ENCODE peak calls at places on chromosomes 5 and 9, in four cellular contexts. One of them, this sample, is unnamed.

GRCh38 chr9:98217255-98217654 is 24.8 kb upstream of the CORO2A start:
- DNase-seq in IMR-90: no peak
- DNase-seq in ovary: no peak
- DNase-seq in stomach: no peak
- DNase-seq in this sample: no peak

GRCh38 chr5:4639959-4640358 is 500.2 kb upstream of the ADAMTS16 start:
- DNase-seq in IMR-90: no peak
- DNase-seq in ovary: no peak
- DNase-seq in stomach: no peak
- DNase-seq in this sample: no peak

GRCh38 chr9:134869554-134870310 is 10.9 kb upstream of the FCN2 start:
- DNase-seq in IMR-90: no peak
- DNase-seq in ovary: no peak
- DNase-seq in stomach: no peak
- DNase-seq in this sample: no peak

GRCh38 chr5:10591946-10592345 is 28.1 kb downstream of the ANKRD33B start:
- DNase-seq in IMR-90: no peak
- DNase-seq in ovary: no peak
- DNase-seq in stomach: no peak
- DNase-seq in this sample: no peak

GRCh38 chr5:78899922-78900362 is 85.2 kb downstream of the ARSB start:
- DNase-seq in IMR-90: peak
- DNase-seq in ovary: no peak
- DNase-seq in stomach: peak
- DNase-seq in this sample: no peak

GRCh38 chr5:59360130-59360555 is 533.4 kb downstream of the PDE4D start:
- DNase-seq in IMR-90: no peak
- DNase-seq in ovary: no peak
- DNase-seq in stomach: no peak
- DNase-seq in this sample: no peak

GRCh38 chr5:135019314-135019713 is 14.7 kb downstream of the PITX1 start:
- DNase-seq in IMR-90: no peak
- DNase-seq in ovary: peak
- DNase-seq in stomach: peak
- DNase-seq in this sample: no peak

GRCh38 chr5:158056426-158056825 is 197.5 kb upstream of the CLINT1 start:
- DNase-seq in IMR-90: peak
- DNase-seq in ovary: no peak
- DNase-seq in stomach: no peak
- DNase-seq in this sample: no peak

GRCh38 chr9:137254624-137255447 is at the start of gene NELFB:
- DNase-seq in IMR-90: peak
- DNase-seq in ovary: peak
- DNase-seq in stomach: peak
- DNase-seq in this sample: peak
- TF ChIP-seq POLR2A in IMR-90: peak
- TF ChIP-seq POLR2A in ovary: peak
- TF ChIP-seq POLR2A in stomach: no peak
- TF ChIP-seq POLR2A in this sample: no peak

GRCh38 chr5:42621662-42622061 is 135.0 kb upstream of the CCDC152 start:
- DNase-seq in IMR-90: peak
- DNase-seq in ovary: no peak
- DNase-seq in stomach: no peak
- DNase-seq in this sample: no peak

GRCh38 chr5:42628821-42629220 is 127.8 kb upstream of the CCDC152 start:
- DNase-seq in IMR-90: no peak
- DNase-seq in ovary: no peak
- DNase-seq in stomach: no peak
- DNase-seq in this sample: no peak

GRCh38 chr5:42621242-42621641 is 135.4 kb upstream of the CCDC152 start:
- DNase-seq in IMR-90: no peak
- DNase-seq in ovary: no peak
- DNase-seq in stomach: no peak
- DNase-seq in this sample: no peak

GRCh38 chr5:42626462-42626861 is 130.2 kb upstream of the CCDC152 start:
- DNase-seq in IMR-90: no peak
- DNase-seq in ovary: no peak
- DNase-seq in stomach: no peak
- DNase-seq in this sample: no peak

DNA sequence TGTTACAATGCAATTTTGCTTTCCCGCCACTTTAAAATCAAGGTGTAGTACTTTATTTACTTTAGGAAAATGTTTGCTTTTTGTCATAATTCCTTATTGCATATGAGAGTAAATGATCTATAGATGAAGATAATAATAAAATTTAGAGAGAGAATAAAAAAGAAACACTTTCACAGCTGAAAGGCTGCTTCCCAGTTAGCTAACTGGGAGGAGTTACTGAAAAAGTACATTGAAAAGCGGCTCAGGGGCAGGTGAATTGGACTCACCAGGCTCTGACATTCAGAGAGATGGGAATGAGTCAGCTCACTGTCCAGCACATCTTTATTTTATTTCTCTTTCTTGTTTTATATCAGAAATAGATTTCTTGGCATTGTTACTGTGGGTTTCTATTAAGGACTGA is 131.7 kb upstream of the CCDC152 start:
- DNase-seq in IMR-90: no peak
- DNase-seq in ovary: no peak
- DNase-seq in stomach: no peak
- DNase-seq in this sample: no peak
- H3K4me3 ChIP-seq in IMR-90: no peak
- H3K4me3 ChIP-seq in ovary: no peak
- H3K4me3 ChIP-seq in stomach: no peak
- H3K4me3 ChIP-seq in this sample: no peak

GRCh38 chr5:172768573-172769323 is 2.2 kb downstream of the DUSP1 start:
- DNase-seq in IMR-90: peak
- DNase-seq in ovary: no peak
- DNase-seq in stomach: peak
- DNase-seq in this sample: no peak

GRCh38 chr5:172770374-172770674 is 671 bp downstream of the DUSP1 start:
- DNase-seq in IMR-90: no peak
- DNase-seq in ovary: no peak
- DNase-seq in stomach: no peak
- DNase-seq in this sample: no peak

GRCh38 chr5:172769324-172769597 is 1.7 kb downstream of the DUSP1 start:
- DNase-seq in IMR-90: no peak
- DNase-seq in ovary: no peak
- DNase-seq in stomach: no peak
- DNase-seq in this sample: no peak

GRCh38 chr5:172770675-172771438 is at the start of gene DUSP1:
- DNase-seq in IMR-90: peak
- DNase-seq in ovary: peak
- DNase-seq in stomach: peak
- DNase-seq in this sample: peak

DNA sequence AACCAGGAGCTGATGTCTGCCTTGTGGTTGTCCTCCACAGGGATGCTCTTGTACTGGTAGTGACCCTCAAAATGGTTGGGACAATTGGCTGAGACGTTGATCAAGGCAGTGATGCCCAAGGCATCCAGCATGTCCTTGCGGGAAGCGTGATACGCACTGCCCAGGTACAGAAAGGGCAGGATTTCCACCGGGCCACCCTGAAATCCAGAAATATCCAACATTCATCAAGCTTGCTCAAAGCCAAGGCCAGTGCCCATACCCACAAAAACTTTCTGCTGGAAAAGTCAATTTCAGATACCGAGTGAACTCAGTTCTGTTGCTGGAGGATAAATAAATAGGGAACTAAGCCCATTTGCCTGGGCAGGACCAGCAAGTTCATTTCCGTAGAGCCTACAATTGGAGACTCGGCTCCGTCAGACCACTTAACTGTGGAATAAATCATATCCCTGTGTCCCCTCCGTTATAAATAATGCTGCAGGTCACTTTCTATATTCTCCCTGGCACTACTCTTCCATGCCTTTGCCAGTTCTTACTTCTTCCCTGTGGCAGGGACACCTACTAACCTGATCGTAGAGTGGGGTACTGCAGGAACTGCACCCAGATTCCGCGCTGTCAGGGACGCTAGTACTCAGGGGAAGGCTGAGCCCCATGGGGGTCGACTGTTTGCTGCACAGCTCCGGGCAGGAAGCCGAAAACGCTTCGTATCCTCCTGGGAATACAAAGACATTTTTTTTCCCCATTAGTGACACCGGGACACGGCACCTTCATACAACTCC is 1.2 kb downstream of the DUSP1 start:
- DNase-seq in IMR-90: peak
- DNase-seq in ovary: peak
- DNase-seq in stomach: no peak
- DNase-seq in this sample: no peak
- TF ChIP-seq POLR2A in IMR-90: no peak
- TF ChIP-seq POLR2A in ovary: no peak
- TF ChIP-seq POLR2A in stomach: no peak
- TF ChIP-seq POLR2A in this sample: peak

GRCh38 chr9:126131066-126132010 is 195.3 kb upstream of the MVB12B start:
- DNase-seq in IMR-90: no peak
- DNase-seq in ovary: no peak
- DNase-seq in stomach: peak
- DNase-seq in this sample: no peak
- H3K4me3 ChIP-seq in IMR-90: no peak
- H3K4me3 ChIP-seq in ovary: no peak
- H3K4me3 ChIP-seq in stomach: no peak
- H3K4me3 ChIP-seq in this sample: no peak

GRCh38 chr5:111469293-111469896 is 42.9 kb downstream of the STARD4 start:
- DNase-seq in IMR-90: no peak
- DNase-seq in ovary: no peak
- DNase-seq in stomach: no peak
- DNase-seq in this sample: no peak
- TF ChIP-seq POLR2A in IMR-90: no peak
- TF ChIP-seq POLR2A in ovary: no peak
- TF ChIP-seq POLR2A in stomach: no peak
- TF ChIP-seq POLR2A in this sample: no peak

GRCh38 chr5:173613433-173614144 is 2.9 kb downstream of the BOD1 start:
- DNase-seq in IMR-90: no peak
- DNase-seq in ovary: no peak
- DNase-seq in stomach: no peak
- DNase-seq in this sample: no peak

GRCh38 chr5:173616577-173617118 is at the start of gene BOD1:
- DNase-seq in IMR-90: peak
- DNase-seq in ovary: peak
- DNase-seq in stomach: peak
- DNase-seq in this sample: peak

GRCh38 chr5:173615884-173616576 is 420 bp downstream of the BOD1 start:
- DNase-seq in IMR-90: peak
- DNase-seq in ovary: peak
- DNase-seq in stomach: peak
- DNase-seq in this sample: peak

GRCh38 chr5:173612948-173613347 is 3.5 kb downstream of the BOD1 start:
- DNase-seq in IMR-90: peak
- DNase-seq in ovary: no peak
- DNase-seq in stomach: no peak
- DNase-seq in this sample: no peak

GRCh38 chr5:173614591-173614990 is 1.9 kb downstream of the BOD1 start:
- DNase-seq in IMR-90: no peak
- DNase-seq in ovary: no peak
- DNase-seq in stomach: no peak
- DNase-seq in this sample: no peak
- H3K4me3 ChIP-seq in IMR-90: no peak
- H3K4me3 ChIP-seq in ovary: no peak
- H3K4me3 ChIP-seq in stomach: peak
- H3K4me3 ChIP-seq in this sample: peak

DNA sequence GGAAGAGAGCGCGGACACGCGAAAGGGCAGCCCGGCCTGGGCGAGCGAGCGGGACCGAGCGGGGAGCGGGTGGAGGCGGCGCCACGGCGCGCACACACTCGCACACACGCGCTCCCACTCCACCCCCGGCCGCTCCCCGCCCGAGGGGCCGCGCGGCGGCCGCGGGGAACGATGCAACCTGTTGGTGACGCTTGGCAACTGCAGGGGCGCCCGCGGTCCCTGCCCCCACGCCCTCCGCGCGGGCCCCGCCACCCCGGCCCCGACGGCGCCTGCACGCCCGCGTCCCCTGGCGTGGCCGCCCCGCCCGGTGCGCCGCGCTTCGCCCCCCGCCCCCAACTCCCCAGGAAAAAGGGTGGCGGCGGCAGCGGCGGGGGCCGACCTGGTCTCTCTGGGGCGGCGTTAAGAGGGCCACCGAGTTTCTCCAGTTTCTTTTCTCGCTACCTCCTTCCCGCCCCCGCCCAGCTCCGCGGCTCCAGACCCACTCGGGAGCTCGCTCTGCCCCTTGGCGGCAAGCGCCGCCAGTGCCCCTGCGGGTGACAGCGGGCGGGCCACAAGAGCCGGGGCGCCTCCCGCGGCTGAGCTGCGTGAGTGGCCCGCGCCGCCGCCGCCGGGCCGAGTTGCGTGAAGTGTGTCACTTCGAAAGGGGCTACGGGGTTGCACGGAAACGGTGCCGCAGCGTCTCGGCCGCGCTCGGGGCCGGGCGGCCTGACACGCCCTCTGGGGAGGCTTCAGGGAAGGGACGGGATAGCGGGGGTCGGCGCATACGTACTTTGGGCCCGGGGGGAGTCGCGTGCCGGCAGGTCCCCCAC is at the start of gene NR3C1:
- DNase-seq in IMR-90: peak
- DNase-seq in ovary: peak
- DNase-seq in stomach: peak
- DNase-seq in this sample: peak
- TF ChIP-seq POLR2A in IMR-90: peak
- TF ChIP-seq POLR2A in ovary: no peak
- TF ChIP-seq POLR2A in stomach: no peak
- TF ChIP-seq POLR2A in this sample: no peak